ENCODE peak calls at places on chromosomes 4 and X, in four cellular contexts. D is epithelial cell of esophagus, C is C1 segment of cervical spinal cord, I is HCT116. L is an unnamed sample.

GRCh38 chr4:103496800-103497199 is 223.0 kb downstream of the TACR3 start:
- DNase-seq in D (no peak), C (no peak), I (no peak), L (no peak)

GRCh38 chrX:33336783-33337182 is 125.4 kb upstream of the DMD start:
- DNase-seq in D (peak; percentile 48), C (peak; percentile 1), I (no peak), L (no peak)

GRCh38 chr4:56444719-56445118 is 8.7 kb downstream of the PAICS start:
- DNase-seq in D (no peak), C (no peak), I (no peak), L (no peak)

GRCh38 chr4:53055716-53056413 is 193.7 kb downstream of the RASL11B start:
- DNase-seq in D (no peak), C (no peak), I (no peak), L (no peak)

GRCh38 chrX:133389975-133390374 is 25.3 kb downstream of the GPC4 start:
- DNase-seq in D (no peak), C (no peak), I (no peak), L (no peak)

GRCh38 chrX:87578978-87579377 is 61.4 kb downstream of the KLHL4 start:
- DNase-seq in D (peak; percentile 0), C (no peak), I (no peak), L (no peak)

GRCh38 chr4:183563874-183564273 is 59.0 kb downstream of the ING2 start:
- DNase-seq in D (peak; percentile 89), C (no peak), I (no peak), L (peak; percentile 27)

GRCh38 chr4:26235500-26235899 is 85.3 kb upstream of the RBPJ start:
- DNase-seq in D (peak; percentile 88), C (no peak), I (no peak), L (no peak)

GRCh38 chrX:30888526-30889146 is 418 bp downstream of the TAB3 start:
- DNase-seq in D (no peak), C (peak; percentile 24), I (no peak), L (no peak)

GRCh38 chr4:150805183-150806025 is 209.7 kb downstream of the LRBA start:
- DNase-seq in D (no peak), C (no peak), I (no peak), L (no peak)

GRCh38 chr4:12729384-12729783 is 754.8 kb downstream of the RAB28 start:
- DNase-seq in D (peak; percentile 24), C (no peak), I (peak; percentile 33), L (no peak)

GRCh38 chr4:8411351-8412180 is 29.0 kb downstream of the ACOX3 start:
- DNase-seq in D (no peak), C (no peak), I (no peak), L (no peak)

GRCh38 chrX:46630141-46630540 is 56.6 kb downstream of the CHST7 start:
- DNase-seq in D (peak; percentile 14), C (no peak), I (no peak), L (no peak)

GRCh38 chr4:20711335-20711734 is 11.1 kb downstream of the PACRGL start:
- DNase-seq in D (no peak), C (no peak), I (no peak), L (no peak)

GRCh38 chr4:52358855-52359254 is 300.2 kb downstream of the USP46 start:
- DNase-seq in D (no peak), C (no peak), I (no peak), L (no peak)

GRCh38 chr4:1245481-1246051 is 3.4 kb downstream of the CTBP1 start:
- DNase-seq in D (no peak), C (no peak), I (no peak), L (no peak)

GRCh38 chr4:77501851-77502250 is 103.8 kb upstream of the CXCL13 start:
- DNase-seq in D (no peak), C (no peak), I (no peak), L (no peak)

GRCh38 chr4:336893-337142 is 796 bp upstream of the ZNF141 start:
- DNase-seq in D (no peak), C (no peak), I (no peak), L (no peak)

GRCh38 chrX:2965965-2966364 is 36.8 kb upstream of the ARSD start:
- DNase-seq in D (peak; percentile 0), C (no peak), I (no peak), L (no peak)

GRCh38 chr4:112854420-112854819 is 195.0 kb upstream of the ANK2 start:
- DNase-seq in D (peak; percentile 13), C (no peak), I (no peak), L (no peak)

GRCh38 chr4:81084029-81084428 is 53.5 kb downstream of the BMP3 start:
- DNase-seq in D (peak; percentile 87), C (no peak), I (no peak), L (no peak)

GRCh38 chrX:24025741-24026402 is 1.1 kb downstream of the KLHL15 start:
- DNase-seq in D (peak; percentile 39), C (no peak), I (peak; percentile 24), L (no peak)

GRCh38 chr4:102076622-102077021 is 268.7 kb downstream of the SLC39A8 start:
- DNase-seq in D (peak; percentile 77), C (no peak), I (no peak), L (no peak)

GRCh38 chrX:45842207-45842900 is 641.7 kb upstream of the DIPK2B start:
- DNase-seq in D (no peak), C (no peak), I (no peak), L (no peak)

GRCh38 chr4:152454398-152455011 is 81.4 kb downstream of the FBXW7 start:
- DNase-seq in D (peak; percentile 29), C (no peak), I (no peak), L (no peak)

GRCh38 chrX:53930513-53931380 is 113.5 kb downstream of the PHF8 start:
- DNase-seq in D (peak; percentile 4), C (no peak), I (no peak), L (no peak)

GRCh38 chr4:153651041-153651960 is 32.8 kb upstream of the TLR2 start:
- DNase-seq in D (peak; percentile 68), C (peak; percentile 16), I (no peak), L (no peak)

GRCh38 chr4:37822220-37822619 is 4.3 kb upstream of the PGM2 start:
- DNase-seq in D (no peak), C (no peak), I (no peak), L (no peak)

GRCh38 chr4:100348472-100348871 is 158.2 kb upstream of the DDIT4L start:
- DNase-seq in D (peak; percentile 96), C (no peak), I (peak; percentile 88), L (no peak)

GRCh38 chr4:53716471-53717063 is 125.3 kb upstream of the LNX1 start:
- DNase-seq in D (no peak), C (no peak), I (no peak), L (no peak)

L was measured in H54.